ENCODE peak calls at places on chromosome 10, in five cellular contexts. L, N, Z, D and A are unnamed samples.

GRCh38 chr10:101236376-101237079 is 7.3 kb upstream of the LBX1 start:
- DNase-seq in L (no peak), N (peak; percentile 34), Z (no peak), D (peak; percentile 44), A (no peak)

GRCh38 chr10:77494789-77495541 is 142.6 kb downstream of the KCNMA1 start:
- DNase-seq in D (no peak), Z (no peak), N (no peak), L (no peak), A (no peak)

GRCh38 chr10:109895095-109895818 is 28.1 kb downstream of the XPNPEP1 start:
- DNase-seq in D (no peak), L (no peak), N (peak; percentile 54), Z (no peak), A (no peak)

GRCh38 chr10:87503892-87504291 is 801 bp upstream of the MINPP1 start:
- DNase-seq in Z (no peak), D (no peak), L (no peak), N (no peak), A (no peak)

GRCh38 chr10:90288403-90288933 is 569.4 kb downstream of the HTR7 start:
- DNase-seq in N (peak; percentile 70), L (no peak), Z (no peak), D (peak; percentile 4), A (no peak)

GRCh38 chr10:63841761-63842160 is 320.6 kb downstream of the REEP3 start:
- DNase-seq in D (no peak), L (no peak), Z (no peak), N (no peak), A (no peak)

GRCh38 chr10:102394801-102395676 is 466 bp upstream of the NFKB2 start:
- DNase-seq in N (peak; percentile 91), L (peak; percentile 26), D (peak; percentile 90), Z (peak; percentile 89), A (peak; percentile 87)

GRCh38 chr10:78215645-78216044 is 182.0 kb downstream of the RPS24 start:
- DNase-seq in L (no peak), N (peak; percentile 86), D (no peak), Z (no peak), A (no peak)

GRCh38 chr10:114301177-114301576 is 62.1 kb downstream of the VWA2 start:
- DNase-seq in N (no peak), D (no peak), Z (no peak), L (peak; percentile 66), A (no peak)

GRCh38 chr10:128759174-128759573 is 633.0 kb upstream of the MKI67 start:
- DNase-seq in Z (no peak), N (no peak), L (no peak), D (no peak), A (no peak)

GRCh38 chr10:78770167-78771090 is 298.3 kb upstream of the ZMIZ1 start:
- DNase-seq in D (no peak), Z (no peak), L (no peak), N (no peak), A (no peak)

GRCh38 chr10:92627845-92628480 is 35.0 kb downstream of the KIF11 start:
- DNase-seq in Z (no peak), D (peak; percentile 59), N (peak; percentile 12), L (no peak), A (no peak)

GRCh38 chr10:123808873-123809272 is 82.7 kb downstream of the CPXM2 start:
- DNase-seq in D (no peak), L (no peak), Z (no peak), N (peak; percentile 83), A (no peak)

GRCh38 chr10:32379314-32379949 is 32.5 kb upstream of the EPC1 start:
- DNase-seq in N (peak; percentile 74), Z (peak; percentile 73), L (no peak), D (peak; percentile 92), A (no peak)

GRCh38 chr10:65346466-65346865 is 1579.4 kb upstream of the LRRTM3 start:
- DNase-seq in N (no peak), D (no peak), L (no peak), Z (no peak), A (no peak)

GRCh38 chr10:95767884-95768556 is 12.1 kb downstream of the ENTPD1 start:
- DNase-seq in N (peak; percentile 56), D (no peak), Z (peak; percentile 44), L (no peak), A (no peak)

GRCh38 chr10:95860486-95861040 is 47.2 kb upstream of the CC2D2B start:
- DNase-seq in N (peak; percentile 17), L (no peak), Z (no peak), D (no peak), A (no peak)

GRCh38 chr10:92699518-92700272 is 9.9 kb downstream of the HHEX start:
- DNase-seq in N (peak; percentile 53), D (peak; percentile 94), L (no peak), Z (no peak), A (no peak)

GRCh38 chr10:782751-783648 is 93.5 kb upstream of the DIP2C start:
- DNase-seq in N (no peak), D (no peak), L (no peak), Z (no peak), A (peak; percentile 24)

GRCh38 chr10:118405933-118406332 is 63.8 kb upstream of the FAM204A start:
- DNase-seq in N (peak; percentile 2), D (no peak), Z (no peak), L (no peak), A (no peak)

GRCh38 chr10:30821994-30822692 is 192.6 kb upstream of the LYZL2 start:
- DNase-seq in L (no peak), Z (no peak), D (no peak), N (no peak), A (no peak)

GRCh38 chr10:3805227-3805790 is 20.3 kb upstream of the KLF6 start:
- DNase-seq in N (peak; percentile 71), D (peak; percentile 73), Z (peak; percentile 67), L (no peak), A (no peak)

GRCh38 chr10:3807928-3808496 is 23.0 kb upstream of the KLF6 start:
- DNase-seq in N (no peak), Z (no peak), D (peak; percentile 55), L (no peak), A (no peak)

GRCh38 chr10:3805791-3806381 is 20.9 kb upstream of the KLF6 start:
- DNase-seq in Z (peak; percentile 93), D (peak; percentile 91), N (peak; percentile 86), L (no peak), A (no peak)

GRCh38 chr10:3807221-3807927 is 22.4 kb upstream of the KLF6 start:
- DNase-seq in N (no peak), Z (peak; percentile 38), D (no peak), L (no peak), A (no peak)

DNA sequence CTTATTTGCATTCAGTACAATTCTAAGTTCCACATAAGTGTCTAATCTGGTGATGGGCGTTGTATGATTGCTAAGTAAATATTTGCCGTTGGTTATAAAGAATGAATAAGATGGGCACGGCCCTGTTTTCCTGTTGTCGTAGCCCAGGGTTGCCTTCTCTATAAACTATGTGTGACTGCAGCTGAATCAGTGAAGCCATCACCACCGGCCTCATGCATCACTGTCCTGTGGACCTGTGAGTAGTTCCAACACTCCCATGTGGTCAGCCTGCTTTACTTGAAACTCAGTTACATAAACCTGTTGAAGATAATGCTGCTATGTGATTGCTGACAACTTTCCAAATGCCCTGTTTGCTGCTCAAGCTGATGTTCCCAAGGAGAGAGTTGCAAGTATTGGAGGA is 21.6 kb upstream of the KLF6 start:
- DNase-seq in L (no peak), N (peak; percentile 67), Z (peak; percentile 42), D (no peak), A (no peak)
- H3K4me1 ChIP-seq in L (peaks cover 70% of the 10 kb centered on the region), N (peaks cover 33% of the 10 kb centered on the region), Z (peaks cover 90% of the 10 kb centered on the region), D (peaks cover 71% of the 10 kb centered on the region), A (peaks cover 25% of the 10 kb centered on the region)

DNA sequence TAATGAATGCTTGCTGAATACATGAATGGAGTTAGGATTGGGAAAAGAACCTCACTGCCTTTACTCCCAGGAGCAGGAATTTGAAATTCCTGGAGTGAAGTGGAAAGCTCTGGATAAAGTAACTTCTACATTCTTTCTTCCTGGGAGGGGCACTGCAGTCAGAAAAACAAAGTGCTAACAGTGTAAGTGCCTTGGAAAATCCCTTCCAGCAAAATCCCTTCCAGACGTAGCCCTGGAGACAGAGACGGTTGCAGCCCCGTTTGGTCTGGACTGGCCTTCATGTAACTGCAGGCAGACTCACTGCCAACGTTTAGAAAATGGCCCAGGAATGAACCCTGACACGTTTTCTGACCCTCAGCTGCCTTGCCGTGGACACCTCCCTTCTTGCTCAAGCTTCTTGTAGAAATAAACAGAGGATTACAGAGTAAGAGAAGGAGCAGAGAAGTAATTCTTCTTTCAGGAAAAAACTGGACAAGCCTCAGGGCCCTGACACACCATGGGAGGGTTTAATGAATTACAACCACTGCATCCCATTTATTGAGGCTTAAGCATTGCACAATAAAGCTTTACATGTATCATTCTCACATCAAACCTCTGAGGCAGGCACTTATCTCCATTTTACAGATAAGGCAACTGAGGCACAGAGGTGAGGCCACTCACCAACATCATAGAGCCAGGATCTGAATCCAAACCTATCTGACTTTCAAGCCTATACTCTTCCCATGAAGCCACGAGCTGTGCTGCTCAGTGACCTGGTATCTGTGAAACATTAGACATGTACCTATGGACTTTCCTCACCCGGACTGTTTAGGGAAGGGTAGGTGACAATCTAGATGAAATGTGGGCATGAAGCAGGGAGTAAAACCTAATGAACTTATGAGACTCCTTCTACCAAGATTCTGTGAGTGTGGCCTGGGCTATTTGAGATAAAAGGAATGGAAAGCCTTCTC is 7.8 kb downstream of the ITPRIP start:
- DNase-seq in D (no peak), L (no peak), N (peak; percentile 89), Z (no peak), A (no peak)
- H3K4me3 ChIP-seq in D (no peak overlapping the region), L (peak overlapping the region; percentile 26), N (no peak overlapping the region), Z (no peak overlapping the region), A (no peak overlapping the region)

GRCh38 chr10:4343091-4343490 is 482.9 kb upstream of the AKR1E2 start:
- DNase-seq in N (no peak), Z (no peak), L (no peak), D (peak; percentile 73), A (no peak)

GRCh38 chr10:4343798-4344370 is 482.1 kb upstream of the AKR1E2 start:
- DNase-seq in Z (no peak), D (peak; percentile 91), L (no peak), N (no peak), A (no peak)

GRCh38 chr10:4346257-4346656 is 479.8 kb upstream of the AKR1E2 start:
- DNase-seq in Z (no peak), N (no peak), L (no peak), D (no peak), A (no peak)

GRCh38 chr10:4345842-4346241 is 480.2 kb upstream of the AKR1E2 start:
- DNase-seq in N (no peak), Z (no peak), L (no peak), D (no peak), A (no peak)

GRCh38 chr10:4344544-4344994 is 481.4 kb upstream of the AKR1E2 start:
- DNase-seq in L (peak; percentile 96), Z (no peak), N (peak; percentile 99), D (peak; percentile 85), A (peak; percentile 70)
- TF ChIP-seq CTCF in L (peak; percentile 18), Z (no peak), N (peak; percentile 26), D (peak; percentile 9), A (no peak)

GRCh38 chr10:69897417-69897816 is 95.7 kb downstream of the COL13A1 start:
- DNase-seq in D (no peak), L (no peak), Z (no peak), N (no peak), A (no peak)

GRCh38 chr10:69898941-69899340 is 97.2 kb downstream of the COL13A1 start:
- DNase-seq in N (no peak), D (no peak), L (no peak), Z (no peak), A (no peak)

GRCh38 chr10:69899727-69900595 is 98.3 kb downstream of the COL13A1 start:
- DNase-seq in D (no peak), N (no peak), Z (no peak), L (no peak), A (no peak)

GRCh38 chr10:69896601-69897000 is 94.9 kb downstream of the COL13A1 start:
- DNase-seq in N (no peak), D (no peak), L (no peak), Z (no peak), A (no peak)

GRCh38 chr10:69898524-69898923 is 96.8 kb downstream of the COL13A1 start:
- DNase-seq in Z (no peak), D (no peak), N (no peak), L (no peak), A (no peak)
- H3K4me1 ChIP-seq in Z (no peaks in the 10 kb centered on the region), D (peaks cover 13% of the 10 kb centered on the region), N (peaks cover 14% of the 10 kb centered on the region), L (peaks cover 14% of the 10 kb centered on the region), A (no peaks in the 10 kb centered on the region)